ENCODE peak calls at places on chromosome 5, in seven cellular contexts. One of them, this sample, is unnamed.

GRCh38 chr5:177447066-177447610 is 524 bp downstream of the PRR7 start:
- DNase-seq in H1: peak
- DNase-seq in GM12878: no peak
- DNase-seq in K562: peak
- DNase-seq in HCT116: no peak
- DNase-seq in HepG2: no peak
- DNase-seq in SK-N-SH: peak
- DNase-seq in this sample: peak

GRCh38 chr5:1510631-1511030 is 13.1 kb downstream of the LPCAT1 start:
- DNase-seq in GM12878: no peak
- DNase-seq in SK-N-SH: no peak
- DNase-seq in H1: peak
- DNase-seq in HepG2: no peak
- DNase-seq in HCT116: no peak
- DNase-seq in K562: no peak
- DNase-seq in this sample: no peak

GRCh38 chr5:154771383-154771901 is 16.3 kb downstream of the LARP1 start:
- DNase-seq in H1: no peak
- DNase-seq in HCT116: no peak
- DNase-seq in HepG2: no peak
- DNase-seq in GM12878: no peak
- DNase-seq in K562: no peak
- DNase-seq in SK-N-SH: peak
- DNase-seq in this sample: no peak

GRCh38 chr5:32692066-32692746 is 18.9 kb upstream of the NPR3 start:
- DNase-seq in GM12878: no peak
- DNase-seq in HepG2: no peak
- DNase-seq in HCT116: no peak
- DNase-seq in K562: no peak
- DNase-seq in H1: no peak
- DNase-seq in SK-N-SH: no peak
- DNase-seq in this sample: no peak

GRCh38 chr5:99675974-99676373 is 747.2 kb upstream of the CHD1 start:
- DNase-seq in H1: no peak
- DNase-seq in K562: no peak
- DNase-seq in HepG2: no peak
- DNase-seq in SK-N-SH: no peak
- DNase-seq in HCT116: no peak
- DNase-seq in GM12878: no peak
- DNase-seq in this sample: no peak

GRCh38 chr5:33969572-33970452 is 14.7 kb downstream of the SLC45A2 start:
- DNase-seq in HepG2: peak
- DNase-seq in H1: no peak
- DNase-seq in GM12878: peak
- DNase-seq in HCT116: peak
- DNase-seq in K562: no peak
- DNase-seq in SK-N-SH: peak
- DNase-seq in this sample: peak

GRCh38 chr5:78621269-78621871 is 27.2 kb downstream of the LHFPL2 start:
- DNase-seq in HepG2: no peak
- DNase-seq in H1: no peak
- DNase-seq in HCT116: no peak
- DNase-seq in GM12878: no peak
- DNase-seq in K562: no peak
- DNase-seq in SK-N-SH: no peak
- DNase-seq in this sample: no peak

GRCh38 chr5:157857821-157858526 is 971 bp downstream of the CLINT1 start:
- DNase-seq in GM12878: no peak
- DNase-seq in SK-N-SH: no peak
- DNase-seq in H1: no peak
- DNase-seq in HCT116: no peak
- DNase-seq in K562: no peak
- DNase-seq in HepG2: no peak
- DNase-seq in this sample: no peak

GRCh38 chr5:9188131-9188530 is 357.7 kb downstream of the SEMA5A start:
- DNase-seq in GM12878: no peak
- DNase-seq in H1: no peak
- DNase-seq in K562: no peak
- DNase-seq in SK-N-SH: no peak
- DNase-seq in HCT116: no peak
- DNase-seq in HepG2: no peak
- DNase-seq in this sample: no peak

GRCh38 chr5:39209924-39210323 is 9.4 kb downstream of the FYB1 start:
- DNase-seq in HepG2: no peak
- DNase-seq in K562: no peak
- DNase-seq in HCT116: no peak
- DNase-seq in SK-N-SH: no peak
- DNase-seq in GM12878: no peak
- DNase-seq in H1: no peak
- DNase-seq in this sample: no peak

GRCh38 chr5:34803974-34804373 is 35.0 kb upstream of the TTC23L start:
- DNase-seq in H1: no peak
- DNase-seq in HCT116: no peak
- DNase-seq in HepG2: no peak
- DNase-seq in GM12878: no peak
- DNase-seq in SK-N-SH: no peak
- DNase-seq in K562: no peak
- DNase-seq in this sample: no peak

GRCh38 chr5:107604146-107604910 is 66.4 kb downstream of the EFNA5 start:
- DNase-seq in H1: no peak
- DNase-seq in K562: no peak
- DNase-seq in HCT116: no peak
- DNase-seq in GM12878: no peak
- DNase-seq in SK-N-SH: no peak
- DNase-seq in HepG2: no peak
- DNase-seq in this sample: no peak

GRCh38 chr5:25090275-25090674 is 445.5 kb upstream of the CDH10 start:
- DNase-seq in HepG2: peak
- DNase-seq in H1: no peak
- DNase-seq in SK-N-SH: no peak
- DNase-seq in GM12878: no peak
- DNase-seq in HCT116: no peak
- DNase-seq in K562: no peak
- DNase-seq in this sample: no peak

DNA sequence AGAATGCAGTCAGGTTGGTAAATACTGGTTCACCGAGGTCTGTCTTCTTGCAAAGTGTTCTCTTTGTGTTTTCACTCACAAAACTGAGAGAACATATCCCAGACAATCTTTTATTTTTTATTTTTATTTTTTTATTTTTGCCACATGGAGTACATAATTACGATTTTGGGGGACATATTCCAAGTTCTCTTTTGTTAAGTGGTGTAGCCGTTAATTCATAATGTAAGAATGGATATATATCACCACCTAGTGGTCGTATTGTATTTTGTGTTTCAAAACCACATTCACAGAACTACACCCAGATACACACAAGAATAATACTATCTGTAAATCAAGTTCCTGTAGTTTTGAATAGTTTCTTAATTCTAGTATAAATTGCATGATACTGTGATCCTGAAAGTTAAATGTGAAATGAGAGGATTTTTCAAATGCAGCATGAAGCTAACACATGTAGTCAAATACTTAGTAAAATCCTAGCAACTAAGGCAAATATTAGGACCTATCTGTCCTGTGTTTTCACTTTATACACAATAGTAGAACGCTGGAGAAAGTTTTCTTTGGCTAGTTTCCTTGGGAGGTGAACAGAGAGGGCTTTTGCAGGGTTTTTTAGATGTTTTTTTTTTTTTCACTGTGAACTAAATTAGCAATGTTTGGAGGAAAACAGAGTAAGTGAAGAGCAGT is 92.7 kb downstream of the VCAN start:
- DNase-seq in HCT116: peak
- DNase-seq in HepG2: peak
- DNase-seq in SK-N-SH: peak
- DNase-seq in GM12878: no peak
- DNase-seq in K562: peak
- DNase-seq in H1: no peak
- DNase-seq in this sample: peak
- TF ChIP-seq JUND in HCT116: no peak
- TF ChIP-seq JUND in HepG2: no peak
- TF ChIP-seq JUND in SK-N-SH: no peak
- TF ChIP-seq JUND in GM12878: no peak
- TF ChIP-seq JUND in K562: no peak
- TF ChIP-seq JUND in H1: no peak
- TF ChIP-seq JUND in this sample: no peak

DNA sequence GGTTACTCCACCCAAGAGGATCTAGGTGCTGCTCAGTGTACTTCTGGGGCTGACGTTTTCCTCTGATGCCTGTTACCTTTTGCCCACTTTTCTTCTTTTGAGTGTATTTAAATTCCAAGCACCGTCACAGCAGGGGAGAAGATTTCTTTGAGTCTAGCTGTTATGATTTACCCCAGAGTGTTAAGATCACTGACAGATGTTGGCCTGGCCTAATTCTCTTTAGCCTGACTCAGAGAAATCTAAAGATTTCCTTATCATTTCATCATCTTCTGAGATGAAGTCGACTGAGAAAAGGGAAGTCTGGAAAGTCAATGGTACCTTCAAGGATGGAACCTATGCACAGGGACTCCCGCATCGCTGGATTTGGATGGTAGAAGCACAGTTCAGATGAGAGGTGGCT is 191.6 kb downstream of the FBXL7 start:
- DNase-seq in GM12878: no peak
- DNase-seq in H1: no peak
- DNase-seq in SK-N-SH: no peak
- DNase-seq in HepG2: no peak
- DNase-seq in HCT116: no peak
- DNase-seq in K562: no peak
- DNase-seq in this sample: no peak
- TF ChIP-seq JUND in GM12878: no peak
- TF ChIP-seq JUND in H1: no peak
- TF ChIP-seq JUND in SK-N-SH: no peak
- TF ChIP-seq JUND in HepG2: no peak
- TF ChIP-seq JUND in HCT116: no peak
- TF ChIP-seq JUND in K562: no peak
- TF ChIP-seq JUND in this sample: no peak

GRCh38 chr5:164132358-164132757 is 626.9 kb downstream of the MAT2B start:
- DNase-seq in HepG2: no peak
- DNase-seq in K562: no peak
- DNase-seq in SK-N-SH: no peak
- DNase-seq in H1: no peak
- DNase-seq in GM12878: no peak
- DNase-seq in HCT116: no peak
- DNase-seq in this sample: no peak

GRCh38 chr5:164139423-164139822 is 634.0 kb downstream of the MAT2B start:
- DNase-seq in HepG2: no peak
- DNase-seq in GM12878: no peak
- DNase-seq in HCT116: no peak
- DNase-seq in H1: no peak
- DNase-seq in SK-N-SH: no peak
- DNase-seq in K562: no peak
- DNase-seq in this sample: no peak

GRCh38 chr5:164137095-164137494 is 631.7 kb downstream of the MAT2B start:
- DNase-seq in HCT116: no peak
- DNase-seq in K562: no peak
- DNase-seq in H1: no peak
- DNase-seq in SK-N-SH: no peak
- DNase-seq in HepG2: no peak
- DNase-seq in GM12878: no peak
- DNase-seq in this sample: no peak
- TF ChIP-seq JUND in HCT116: no peak
- TF ChIP-seq JUND in K562: no peak
- TF ChIP-seq JUND in H1: no peak
- TF ChIP-seq JUND in SK-N-SH: no peak
- TF ChIP-seq JUND in HepG2: no peak
- TF ChIP-seq JUND in GM12878: no peak
- TF ChIP-seq JUND in this sample: no peak

GRCh38 chr5:54387659-54388232 is 67.8 kb upstream of the HSPB3 start:
- DNase-seq in SK-N-SH: no peak
- DNase-seq in H1: no peak
- DNase-seq in K562: no peak
- DNase-seq in HepG2: no peak
- DNase-seq in HCT116: no peak
- DNase-seq in GM12878: no peak
- DNase-seq in this sample: no peak
- TF ChIP-seq JUND in SK-N-SH: no peak
- TF ChIP-seq JUND in H1: no peak
- TF ChIP-seq JUND in K562: no peak
- TF ChIP-seq JUND in HepG2: no peak
- TF ChIP-seq JUND in HCT116: no peak
- TF ChIP-seq JUND in GM12878: no peak
- TF ChIP-seq JUND in this sample: no peak

GRCh38 chr5:151093476-151093889 is 12.6 kb upstream of the TNIP1 start:
- DNase-seq in H1: no peak
- DNase-seq in HCT116: no peak
- DNase-seq in GM12878: no peak
- DNase-seq in K562: no peak
- DNase-seq in SK-N-SH: no peak
- DNase-seq in HepG2: no peak
- DNase-seq in this sample: no peak
- TF ChIP-seq JUND in H1: no peak
- TF ChIP-seq JUND in HCT116: no peak
- TF ChIP-seq JUND in GM12878: no peak
- TF ChIP-seq JUND in K562: no peak
- TF ChIP-seq JUND in SK-N-SH: peak
- TF ChIP-seq JUND in HepG2: no peak
- TF ChIP-seq JUND in this sample: no peak

GRCh38 chr5:94972268-94972667 is 312.6 kb downstream of the MCTP1 start:
- DNase-seq in HCT116: no peak
- DNase-seq in H1: no peak
- DNase-seq in SK-N-SH: no peak
- DNase-seq in HepG2: no peak
- DNase-seq in GM12878: no peak
- DNase-seq in K562: no peak
- DNase-seq in this sample: no peak

GRCh38 chr5:94967525-94967924 is 317.4 kb downstream of the MCTP1 start:
- DNase-seq in K562: no peak
- DNase-seq in HepG2: no peak
- DNase-seq in H1: no peak
- DNase-seq in SK-N-SH: no peak
- DNase-seq in GM12878: no peak
- DNase-seq in HCT116: no peak
- DNase-seq in this sample: no peak

GRCh38 chr5:94969174-94969573 is 315.7 kb downstream of the MCTP1 start:
- DNase-seq in HepG2: no peak
- DNase-seq in H1: no peak
- DNase-seq in GM12878: no peak
- DNase-seq in K562: no peak
- DNase-seq in SK-N-SH: no peak
- DNase-seq in HCT116: peak
- DNase-seq in this sample: no peak

DNA sequence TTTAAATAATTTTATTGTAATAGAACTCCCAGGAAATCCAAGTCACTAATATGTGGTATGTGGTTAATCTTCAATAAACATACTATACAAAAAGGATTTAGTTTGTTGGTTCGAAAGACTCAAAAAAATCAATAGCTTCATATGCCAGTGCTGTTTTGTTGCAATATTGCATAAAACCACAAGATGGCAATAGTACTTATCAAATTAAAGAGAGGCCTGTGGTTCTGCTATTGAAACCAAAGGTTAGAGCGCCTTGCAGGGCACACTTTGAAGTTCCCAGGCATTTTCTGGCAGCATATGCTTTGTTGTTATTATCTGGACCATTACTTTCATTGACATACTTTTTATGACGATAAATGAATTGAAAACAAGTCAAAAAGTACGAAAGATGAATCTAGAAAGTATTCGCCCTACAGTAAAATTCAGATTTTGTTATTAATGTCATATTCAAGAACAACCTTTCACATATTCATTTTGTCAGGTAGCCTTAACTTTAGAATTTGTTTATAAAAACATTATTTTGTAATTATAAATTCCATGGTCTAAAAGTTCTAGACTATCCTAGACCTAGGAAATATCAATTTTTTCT is 316.3 kb downstream of the MCTP1 start:
- DNase-seq in K562: peak
- DNase-seq in HCT116: peak
- DNase-seq in GM12878: peak
- DNase-seq in HepG2: peak
- DNase-seq in SK-N-SH: peak
- DNase-seq in H1: no peak
- DNase-seq in this sample: peak
- TF ChIP-seq JUND in K562: no peak
- TF ChIP-seq JUND in HCT116: no peak
- TF ChIP-seq JUND in GM12878: no peak
- TF ChIP-seq JUND in HepG2: no peak
- TF ChIP-seq JUND in SK-N-SH: no peak
- TF ChIP-seq JUND in H1: no peak
- TF ChIP-seq JUND in this sample: no peak